ENCODE peak calls at places on chromosome 13, in nine cellular contexts. U is CD4-positive, CD25-positive, alpha-beta regulatory T cell; H is astrocyte; X is ascending aorta; I is uterus; P is heart right ventricle; B is pancreas; Y is BE2C; M is A673. Z is an unnamed sample.

GRCh38 chr13:51970251-51970793 is 40.9 kb downstream of the ATP7B start:
- DNase-seq in U (no peak), H (no peak), X (no peak), I (no peak), P (no peak), B (no peak), Y (no peak), M (no peak), Z (no peak)

GRCh38 chr13:112859817-112860190 is 109.2 kb upstream of the MCF2L start:
- DNase-seq in U (no peak), H (peak; percentile 39), X (no peak), I (peak; percentile 52), P (no peak), B (no peak), Y (peak; percentile 82), M (peak; percentile 68), Z (peak; percentile 62)

GRCh38 chr13:99313473-99313872 is 6.3 kb upstream of the GPR183 start:
- DNase-seq in U (no peak), H (no peak), X (no peak), I (no peak), P (no peak), B (no peak), Y (no peak), M (no peak), Z (no peak)

GRCh38 chr13:54852831-54853230 is 1824.2 kb downstream of the OLFM4 start:
- DNase-seq in U (no peak), H (no peak), X (no peak), I (no peak), P (no peak), B (no peak), Y (no peak), M (no peak), Z (no peak)

GRCh38 chr13:34810996-34811395 is 131.1 kb upstream of the NBEA start:
- DNase-seq in U (no peak), H (no peak), X (no peak), I (no peak), P (no peak), B (no peak), Y (peak; percentile 23), M (no peak), Z (no peak)

GRCh38 chr13:23558675-23559536 is 11.3 kb upstream of the TNFRSF19 start:
- DNase-seq in U (no peak), H (peak; percentile 91), X (no peak), I (peak; percentile 51), P (peak; percentile 51), B (no peak), Y (peak; percentile 25), M (peak; percentile 67), Z (no peak)

GRCh38 chr13:21053231-21053630 is 8.2 kb downstream of the LATS2 start:
- DNase-seq in U (no peak), H (no peak), X (no peak), I (no peak), P (no peak), B (no peak), Y (no peak), M (no peak), Z (no peak)

GRCh38 chr13:113489549-113490495 is 689 bp downstream of the DCUN1D2 start:
- DNase-seq in U (peak; percentile 6), H (peak; percentile 27), X (no peak), I (peak; percentile 46), P (peak; percentile 33), B (no peak), Y (peak; percentile 42), M (peak; percentile 35), Z (no peak)

GRCh38 chr13:106899444-106899843 is 331.5 kb upstream of the ARGLU1 start:
- DNase-seq in U (no peak), H (no peak), X (no peak), I (no peak), P (no peak), B (no peak), Y (no peak), M (no peak), Z (no peak)

GRCh38 chr13:51801631-51802099 is 2.3 kb downstream of the DHRS12 start:
- DNase-seq in U (no peak), H (no peak), X (no peak), I (peak; percentile 60), P (peak; percentile 80), B (peak; percentile 80), Y (no peak), M (peak; percentile 51), Z (no peak)

GRCh38 chr13:80873589-80873988 is 532.7 kb upstream of the SPRY2 start:
- DNase-seq in U (no peak), H (no peak), X (no peak), I (no peak), P (no peak), B (no peak), Y (no peak), M (no peak), Z (no peak)

GRCh38 chr13:43258771-43259170 is 235.4 kb downstream of the DNAJC15 start:
- DNase-seq in U (no peak), H (no peak), X (no peak), I (no peak), P (no peak), B (no peak), Y (no peak), M (no peak), Z (no peak)

GRCh38 chr13:23599083-23599925 is 29.1 kb downstream of the TNFRSF19 start:
- DNase-seq in U (no peak), H (no peak), X (no peak), I (no peak), P (no peak), B (no peak), Y (no peak), M (no peak), Z (no peak)

GRCh38 chr13:42991892-42992584 is at the start of gene EPSTI1:
- DNase-seq in U (peak; percentile 44), H (peak; percentile 55), X (no peak), I (peak; percentile 68), P (peak; percentile 73), B (peak; percentile 51), Y (no peak), M (peak; percentile 39), Z (no peak)

GRCh38 chr13:25923217-25924085 is 128.4 kb downstream of the SHISA2 start:
- DNase-seq in U (no peak), H (no peak), X (no peak), I (no peak), P (no peak), B (no peak), Y (no peak), M (no peak), Z (no peak)

GRCh38 chr13:100836696-100837095 is 162.1 kb upstream of the TMTC4 start:
- DNase-seq in U (no peak), H (peak; percentile 32), X (no peak), I (no peak), P (no peak), B (no peak), Y (peak; percentile 33), M (peak; percentile 68), Z (no peak)

GRCh38 chr13:33116321-33117010 is 100.2 kb downstream of the KL start:
- DNase-seq in U (no peak), H (no peak), X (no peak), I (no peak), P (no peak), B (no peak), Y (no peak), M (no peak), Z (no peak)
- H3K36me3 ChIP-seq in U (no peaks in the 10 kb centered on the region), H (peaks cover 57% of the 10 kb centered on the region), X (peaks cover 35% of the 10 kb centered on the region), I (no peaks in the 10 kb centered on the region), P (peaks cover 100% of the 10 kb centered on the region), B (peaks cover 5% of the 10 kb centered on the region), Y (no peaks in the 10 kb centered on the region), M (peaks cover 97% of the 10 kb centered on the region), Z (peaks cover 3% of the 10 kb centered on the region)

DNA sequence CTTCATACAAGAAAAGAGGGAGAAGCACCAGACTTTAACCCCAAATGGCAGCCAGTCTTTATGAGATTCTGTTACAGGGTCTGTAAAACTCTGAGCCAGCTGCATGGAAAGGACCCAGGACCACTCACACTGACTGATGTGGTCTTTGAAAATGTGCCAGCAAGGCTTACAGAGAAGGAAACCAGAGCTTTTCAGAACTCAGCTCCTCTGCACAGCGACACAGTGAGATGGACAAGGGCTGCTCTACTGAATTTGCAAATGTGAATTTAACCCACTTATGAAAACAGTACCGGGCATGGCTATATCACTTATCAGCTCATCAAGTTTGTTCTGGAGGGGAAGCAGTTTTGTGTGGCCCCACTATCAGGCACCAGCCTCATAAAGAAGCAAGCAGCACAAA is 98.8 kb upstream of the SERP2 start:
- DNase-seq in U (no peak), H (no peak), X (no peak), I (peak; percentile 45), P (no peak), B (no peak), Y (peak; percentile 67), M (no peak), Z (no peak)
- H3K4me3 ChIP-seq in U (peak overlapping the region; percentile 83), H (no peak overlapping the region), X (peak overlapping the region; percentile 55), I (peak overlapping the region; percentile 1), P (no peak overlapping the region), B (no peak overlapping the region), Y (no peak overlapping the region), M (no peak overlapping the region), Z (no peak overlapping the region)

DNA sequence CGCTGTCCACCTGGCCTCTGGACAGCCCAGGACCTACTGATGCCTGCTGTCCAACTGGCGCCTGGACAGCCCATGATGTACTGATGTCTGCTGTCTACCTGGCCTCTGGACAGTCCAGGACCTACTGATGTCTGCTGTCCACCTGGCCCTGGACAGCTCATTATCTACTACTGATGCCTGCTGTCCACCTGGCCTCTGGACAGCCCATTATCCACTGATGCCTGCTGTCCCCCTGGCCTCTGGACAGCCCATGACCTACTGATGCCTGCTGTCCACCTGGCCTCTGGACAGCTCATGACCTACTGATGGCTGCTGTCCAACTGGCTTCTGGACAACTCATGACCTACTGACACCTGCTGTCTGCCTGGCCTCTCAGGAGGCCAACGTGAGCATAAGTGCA is 208.1 kb downstream of the TEX29 start:
- DNase-seq in U (no peak), H (no peak), X (no peak), I (no peak), P (no peak), B (no peak), Y (no peak), M (no peak), Z (no peak)
- H3K27me3 ChIP-seq in U (peaks cover 7% of the 10 kb centered on the region), H (peaks cover 4% of the 10 kb centered on the region), X (no peaks in the 10 kb centered on the region), I (no peaks in the 10 kb centered on the region), P (peaks cover 47% of the 10 kb centered on the region), B (no peaks in the 10 kb centered on the region), Y (peaks cover 28% of the 10 kb centered on the region), M (peaks cover 33% of the 10 kb centered on the region), Z (peaks cover 6% of the 10 kb centered on the region)

GRCh38 chr13:48068952-48069351 is 26.0 kb downstream of the MED4 start:
- DNase-seq in U (no peak), H (no peak), X (no peak), I (no peak), P (no peak), B (no peak), Y (no peak), M (no peak), Z (no peak)

GRCh38 chr13:48068036-48068435 is 26.9 kb downstream of the MED4 start:
- DNase-seq in U (no peak), H (no peak), X (no peak), I (no peak), P (no peak), B (no peak), Y (no peak), M (no peak), Z (no peak)

GRCh38 chr13:48070942-48071341 is 24.0 kb downstream of the MED4 start:
- DNase-seq in U (no peak), H (no peak), X (no peak), I (no peak), P (no peak), B (no peak), Y (no peak), M (no peak), Z (no peak)

GRCh38 chr13:48072304-48072703 is 22.6 kb downstream of the MED4 start:
- DNase-seq in U (no peak), H (no peak), X (no peak), I (no peak), P (no peak), B (no peak), Y (no peak), M (peak; percentile 25), Z (no peak)

GRCh38 chr13:48069573-48069972 is 25.3 kb downstream of the MED4 start:
- DNase-seq in U (no peak), H (no peak), X (no peak), I (no peak), P (no peak), B (no peak), Y (no peak), M (no peak), Z (no peak)
- H3K36me3 ChIP-seq in U (peaks cover 66% of the 10 kb centered on the region), H (peaks cover 26% of the 10 kb centered on the region), X (peaks cover 47% of the 10 kb centered on the region), I (no peaks in the 10 kb centered on the region), P (peaks cover 85% of the 10 kb centered on the region), B (peaks cover 29% of the 10 kb centered on the region), Y (peaks cover 83% of the 10 kb centered on the region), M (peaks cover 58% of the 10 kb centered on the region), Z (peaks cover 5% of the 10 kb centered on the region)